ENCODE peak calls at places on chromosomes 12 and 14, in four cellular contexts. One of them, this sample, is unnamed. For H3K4me1 and H3K27me3, the result is how much of the 10 kb centered on the place peaks cover.

GRCh38 chr14:81776531-81776930 is 242.9 kb upstream of the SEL1L start:
- DNase-seq in astrocyte: no peak
- DNase-seq in neural progenitor cell: no peak
- DNase-seq in GM23338: no peak
- DNase-seq in this sample: no peak

GRCh38 chr14:99318091-99318958 is 46.3 kb upstream of the BCL11B start:
- DNase-seq in neural progenitor cell: no peak
- DNase-seq in astrocyte: no peak
- DNase-seq in GM23338: peak
- DNase-seq in this sample: peak

GRCh38 chr12:113647048-113647447 is 175.4 kb upstream of the LHX5 start:
- DNase-seq in astrocyte: no peak
- DNase-seq in neural progenitor cell: peak
- DNase-seq in GM23338: peak
- DNase-seq in this sample: no peak

GRCh38 chr12:46562625-46563228 is 190.2 kb upstream of the SLC38A2 start:
- DNase-seq in astrocyte: peak
- DNase-seq in neural progenitor cell: no peak
- DNase-seq in GM23338: no peak
- DNase-seq in this sample: no peak

GRCh38 chr12:32252199-32253073 is 145.8 kb downstream of the BICD1 start:
- DNase-seq in neural progenitor cell: peak
- DNase-seq in astrocyte: no peak
- DNase-seq in GM23338: peak
- DNase-seq in this sample: no peak

GRCh38 chr12:93818488-93819047 is 141.4 kb downstream of the CRADD start:
- DNase-seq in astrocyte: no peak
- DNase-seq in GM23338: no peak
- DNase-seq in neural progenitor cell: no peak
- DNase-seq in this sample: no peak

GRCh38 chr14:54680636-54681035 is 113.7 kb downstream of the SAMD4A start:
- DNase-seq in GM23338: no peak
- DNase-seq in astrocyte: no peak
- DNase-seq in neural progenitor cell: no peak
- DNase-seq in this sample: no peak

GRCh38 chr14:64641760-64642159 is 62.5 kb upstream of the PLEKHG3 start:
- DNase-seq in GM23338: no peak
- DNase-seq in neural progenitor cell: no peak
- DNase-seq in astrocyte: no peak
- DNase-seq in this sample: no peak

GRCh38 chr14:69663322-69663686 is 51.9 kb downstream of the SUSD6 start:
- DNase-seq in astrocyte: no peak
- DNase-seq in GM23338: no peak
- DNase-seq in neural progenitor cell: no peak
- DNase-seq in this sample: no peak

GRCh38 chr12:40158592-40159111 is 52.8 kb upstream of the SLC2A13 start:
- DNase-seq in astrocyte: no peak
- DNase-seq in neural progenitor cell: no peak
- DNase-seq in GM23338: no peak
- DNase-seq in this sample: no peak

GRCh38 chr12:87216436-87216835 is 812.8 kb downstream of the C12orf50 start:
- DNase-seq in neural progenitor cell: no peak
- DNase-seq in GM23338: no peak
- DNase-seq in astrocyte: peak
- DNase-seq in this sample: no peak

GRCh38 chr12:49990269-49990668 is 17.5 kb downstream of the AQP6 start:
- DNase-seq in astrocyte: no peak
- DNase-seq in GM23338: no peak
- DNase-seq in neural progenitor cell: no peak
- DNase-seq in this sample: no peak

GRCh38 chr14:78904094-78904493 is 733.9 kb downstream of the NRXN3 start:
- DNase-seq in astrocyte: no peak
- DNase-seq in GM23338: no peak
- DNase-seq in neural progenitor cell: no peak
- DNase-seq in this sample: no peak

GRCh38 chr12:94567784-94568183 is 82.6 kb downstream of the TMCC3 start:
- DNase-seq in neural progenitor cell: no peak
- DNase-seq in astrocyte: no peak
- DNase-seq in GM23338: no peak
- DNase-seq in this sample: no peak

GRCh38 chr12:65937181-65937641 is 112.9 kb downstream of the HMGA2 start:
- DNase-seq in GM23338: no peak
- DNase-seq in neural progenitor cell: no peak
- DNase-seq in astrocyte: no peak
- DNase-seq in this sample: peak

GRCh38 chr12:12088761-12089160 is 18.0 kb downstream of the BCL2L14 start:
- DNase-seq in astrocyte: no peak
- DNase-seq in neural progenitor cell: no peak
- DNase-seq in GM23338: no peak
- DNase-seq in this sample: no peak

DNA sequence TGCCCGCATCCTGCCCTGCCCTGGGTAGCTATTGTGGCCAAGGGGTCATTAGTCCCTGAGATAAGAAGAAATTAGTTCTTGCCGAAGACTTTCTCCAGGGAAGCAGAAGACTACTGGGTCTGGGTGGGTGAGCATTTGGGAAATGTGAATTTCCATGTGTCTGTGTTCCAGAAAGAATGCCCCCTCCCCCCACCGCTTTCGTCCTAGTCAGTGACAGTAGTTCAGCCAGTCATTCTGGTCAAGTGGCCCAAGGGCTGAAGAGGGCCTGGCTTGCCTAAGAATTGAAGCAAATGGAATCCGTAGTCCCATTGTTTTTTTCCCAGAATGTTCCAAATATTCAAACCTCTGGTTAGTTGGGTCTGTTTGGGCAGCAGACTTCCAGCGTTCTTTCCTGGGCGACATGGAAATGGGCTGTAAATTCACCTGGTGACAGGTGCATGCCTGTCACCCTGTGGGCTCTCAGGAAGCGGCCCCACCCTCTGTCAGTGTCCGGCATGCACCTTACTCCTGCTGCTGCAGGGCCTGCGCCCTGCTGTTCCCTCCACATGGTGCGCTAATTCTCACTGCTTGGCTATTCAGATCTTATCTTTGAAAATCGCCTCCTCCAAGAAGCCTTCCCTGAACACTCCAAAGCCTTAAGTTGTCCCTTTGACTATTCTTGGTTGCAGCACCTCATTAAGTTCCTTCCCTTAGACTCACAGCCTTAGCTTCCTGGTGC is 1.4 kb upstream of the RFLNA start:
- DNase-seq in astrocyte: no peak
- DNase-seq in neural progenitor cell: no peak
- DNase-seq in GM23338: no peak
- DNase-seq in this sample: no peak
- TF ChIP-seq EZH2 in astrocyte: no peak
- TF ChIP-seq EZH2 in neural progenitor cell: no peak
- TF ChIP-seq EZH2 in GM23338: no peak
- TF ChIP-seq EZH2 in this sample: no peak

DNA sequence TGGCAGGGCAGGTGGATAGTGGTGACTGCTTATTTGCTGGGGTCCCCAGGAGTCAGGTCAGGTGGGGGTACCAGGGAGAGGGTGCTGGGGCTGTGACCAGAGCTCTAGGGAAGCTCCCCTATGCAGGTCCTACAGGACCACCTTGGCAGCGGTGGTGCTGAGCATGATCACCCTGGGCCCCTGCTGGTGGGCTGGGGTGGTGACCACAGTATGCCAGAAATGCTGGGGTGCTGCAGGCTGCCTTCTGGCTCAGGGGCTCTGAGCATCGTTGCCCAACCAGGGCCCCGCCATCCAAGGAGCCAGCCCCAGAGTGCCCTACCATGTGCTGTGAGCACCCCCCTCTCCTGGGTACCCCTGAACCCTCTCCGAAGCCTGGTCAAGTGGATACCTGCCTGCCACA is 17.5 kb upstream of the NUDT14 start:
- DNase-seq in astrocyte: no peak
- DNase-seq in GM23338: no peak
- DNase-seq in neural progenitor cell: no peak
- DNase-seq in this sample: no peak
- H3K4me1 ChIP-seq in astrocyte: under half
- H3K4me1 ChIP-seq in GM23338: under half
- H3K4me1 ChIP-seq in neural progenitor cell: under half
- H3K4me1 ChIP-seq in this sample: under half

GRCh38 chr14:73237219-73237785 is at the start of gene PAPLN:
- DNase-seq in astrocyte: no peak
- DNase-seq in GM23338: peak
- DNase-seq in neural progenitor cell: peak
- DNase-seq in this sample: peak

GRCh38 chr14:73238941-73239340 is 1.6 kb downstream of the PAPLN start:
- DNase-seq in neural progenitor cell: no peak
- DNase-seq in GM23338: no peak
- DNase-seq in astrocyte: no peak
- DNase-seq in this sample: no peak

GRCh38 chr14:73237786-73238261 is 518 bp downstream of the PAPLN start:
- DNase-seq in astrocyte: no peak
- DNase-seq in GM23338: peak
- DNase-seq in neural progenitor cell: peak
- DNase-seq in this sample: peak

GRCh38 chr14:73239463-73240241 is 2.3 kb downstream of the PAPLN start:
- DNase-seq in astrocyte: peak
- DNase-seq in GM23338: peak
- DNase-seq in neural progenitor cell: peak
- DNase-seq in this sample: peak

DNA sequence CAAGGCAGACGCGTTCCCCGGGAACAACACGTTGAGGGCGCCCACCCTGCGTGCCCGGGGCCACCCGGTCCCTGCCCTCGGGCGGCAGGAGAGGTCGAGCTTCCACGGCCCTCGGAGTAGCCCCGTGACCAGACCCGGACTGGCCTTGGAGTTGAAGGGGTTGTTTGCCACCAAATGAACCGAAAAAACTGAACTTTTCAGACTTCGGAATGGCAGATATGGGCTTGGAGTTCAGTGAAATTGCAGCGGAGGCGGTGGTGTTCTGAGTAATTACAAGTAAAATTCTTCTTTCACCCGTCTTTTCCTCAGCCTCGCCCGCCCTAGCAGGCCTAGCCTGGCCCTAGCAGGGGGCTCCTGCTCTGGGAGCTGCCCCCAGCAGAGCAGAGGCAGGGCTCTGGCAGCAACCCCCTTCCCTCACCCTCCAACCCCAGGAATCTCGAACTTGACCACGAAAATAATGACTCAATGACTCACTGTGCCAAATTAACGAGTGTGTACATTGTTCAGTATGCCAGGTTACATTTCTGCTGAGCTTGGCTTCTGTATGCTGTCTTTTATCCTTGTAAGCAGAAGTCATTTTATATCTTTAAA is 1.1 kb downstream of the PAPLN start:
- DNase-seq in GM23338: no peak
- DNase-seq in astrocyte: peak
- DNase-seq in neural progenitor cell: peak
- DNase-seq in this sample: peak
- H3K27me3 ChIP-seq in GM23338: half or more
- H3K27me3 ChIP-seq in astrocyte: half or more
- H3K27me3 ChIP-seq in neural progenitor cell: under half
- H3K27me3 ChIP-seq in this sample: under half

DNA sequence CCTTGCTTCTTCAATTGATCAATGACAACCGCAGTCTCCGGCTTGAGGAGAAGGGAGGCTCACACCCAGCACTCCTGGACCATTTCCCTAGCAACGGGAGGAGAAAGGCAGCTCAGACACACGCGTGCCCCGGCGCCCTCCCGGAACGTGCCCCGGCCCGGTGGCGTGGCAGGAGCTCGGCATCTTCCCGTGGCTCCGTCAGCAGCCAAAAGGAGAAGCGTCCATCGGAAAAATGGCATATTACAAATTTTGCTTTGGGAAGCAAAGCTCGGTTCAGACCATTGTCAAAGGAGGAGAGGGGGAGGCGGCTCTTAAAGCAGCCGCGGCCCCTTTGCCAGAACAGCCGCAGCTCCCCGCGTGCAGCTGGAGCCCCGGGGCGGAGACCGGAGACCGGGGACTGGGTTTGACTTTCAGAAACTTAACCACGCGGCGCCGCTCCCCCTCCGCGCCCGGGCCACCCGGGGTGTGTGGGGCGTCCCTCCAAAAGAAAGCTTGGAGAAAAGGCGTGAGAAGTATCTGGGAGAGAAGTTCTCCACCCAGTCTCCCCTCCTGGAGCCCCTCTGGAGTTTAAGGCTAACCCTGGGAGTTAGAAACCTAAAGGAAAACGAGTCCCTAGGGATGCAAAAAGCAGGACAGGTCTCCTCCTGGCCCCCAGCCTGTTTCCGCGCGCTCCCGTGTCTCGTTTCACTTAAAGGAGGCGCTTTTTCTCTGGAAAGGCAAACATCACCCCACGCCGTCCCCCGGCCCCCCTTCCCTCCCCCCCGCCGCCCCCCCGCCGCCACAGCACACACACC is 532 bp downstream of the PPFIA2 start:
- DNase-seq in GM23338: peak
- DNase-seq in neural progenitor cell: peak
- DNase-seq in astrocyte: peak
- DNase-seq in this sample: peak
- TF ChIP-seq EZH2 in GM23338: no peak
- TF ChIP-seq EZH2 in neural progenitor cell: no peak
- TF ChIP-seq EZH2 in astrocyte: no peak
- TF ChIP-seq EZH2 in this sample: no peak

GRCh38 chr14:51605575-51605974 is 46.1 kb upstream of the FRMD6 start:
- DNase-seq in neural progenitor cell: no peak
- DNase-seq in GM23338: no peak
- DNase-seq in astrocyte: no peak
- DNase-seq in this sample: no peak
- H3K4me1 ChIP-seq in neural progenitor cell: under half
- H3K4me1 ChIP-seq in GM23338: under half
- H3K4me1 ChIP-seq in astrocyte: under half
- H3K4me1 ChIP-seq in this sample: under half